ENCODE peak calls at places on chromosomes 1 and 21, in ten cellular contexts. C is activated T-helper 1 cell treated with anti-CD3 and anti-CD28 coated beads, Interleukin-12 subunit alpha, Interleukin-12 subunit beta, Interleukin-2, Interleukin-4 antibody, amounts not matched to agents 30 ng/mL and 10 ng/mL and 1 ng/mL, durations not matched to agents 14 hours and 24 hours and 36 hours; W is epithelial cell of proximal tubule; P is body of pancreas; J is upper lobe of left lung; D is putamen; X is NCI-H345; I is NCI-H1436 treated with DMSO at 0.1 percent for 48 hours; E is stimulated activated naive CD4-positive, alpha-beta T cell; Q is GM23338. G is an unnamed sample.

GRCh38 chr1:62891961-62892562 is 108.1 kb downstream of the ATG4C start:
- DNase-seq in C (no peak), W (no peak), P (no peak), J (no peak), D (no peak), X (no peak), I (no peak), E (no peak), Q (no peak), G (no peak)

GRCh38 chr1:160739098-160739511 is at the start of gene SLAMF7:
- DNase-seq in C (no peak), W (no peak), P (no peak), J (no peak), D (no peak), X (no peak), I (no peak), E (no peak), Q (no peak), G (no peak)

GRCh38 chr1:1630191-1630964 is 1.6 kb upstream of the MMP23B start:
- DNase-seq in C (peak; percentile 94), W (no peak), P (peak; percentile 46), J (peak; percentile 96), D (peak; percentile 42), X (peak; percentile 15), I (peak; percentile 37), E (peak; percentile 94), Q (peak; percentile 93), G (peak; percentile 28)

GRCh38 chr1:87246436-87246835 is 82.2 kb upstream of the LMO4 start:
- DNase-seq in C (no peak), W (no peak), P (no peak), J (no peak), D (no peak), X (no peak), I (no peak), E (no peak), Q (no peak), G (no peak)

GRCh38 chr1:29784276-29785136 is 548.2 kb downstream of the PTPRU start:
- DNase-seq in C (no peak), W (no peak), P (no peak), J (peak; percentile 37), D (no peak), X (no peak), I (no peak), E (no peak), Q (no peak), G (no peak)

GRCh38 chr1:6970256-6970655 is 185.0 kb downstream of the CAMTA1 start:
- DNase-seq in C (no peak), W (no peak), P (no peak), J (no peak), D (no peak), X (no peak), I (no peak), E (no peak), Q (no peak), G (no peak)

GRCh38 chr1:225567789-225568188 is 85.1 kb downstream of the ENAH start:
- DNase-seq in C (no peak), W (no peak), P (no peak), J (no peak), D (no peak), X (no peak), I (no peak), E (no peak), Q (peak; percentile 60), G (no peak)

GRCh38 chr21:35051287-35051818 is 2.3 kb upstream of the RUNX1 start:
- DNase-seq in C (peak; percentile 72), W (no peak), P (peak; percentile 87), J (peak; percentile 88), D (peak; percentile 49), X (no peak), I (no peak), E (peak; percentile 81), Q (peak; percentile 89), G (peak; percentile 64)

GRCh38 chr1:218624051-218624450 is 278.9 kb downstream of the TGFB2 start:
- DNase-seq in C (no peak), W (peak; percentile 10), P (no peak), J (no peak), D (no peak), X (no peak), I (no peak), E (no peak), Q (no peak), G (no peak)

GRCh38 chr1:94022471-94023189 is 98.3 kb downstream of the ABCA4 start:
- DNase-seq in C (no peak), W (no peak), P (no peak), J (no peak), D (no peak), X (peak; percentile 18), I (no peak), E (no peak), Q (no peak), G (no peak)